ENCODE peak calls at places on chromosomes 2 and 18, in eight cellular contexts. One of them, this sample, is unnamed.

GRCh38 chr2:187138240-187138639 is 289.3 kb upstream of the ZSWIM2 start:
- DNase-seq in breast epithelium: no peak
- DNase-seq in endothelial cell of umbilical vein: peak; percentile 81
- DNase-seq in stomach: no peak
- DNase-seq in spleen: no peak
- DNase-seq in H1: no peak
- DNase-seq in K562: peak; percentile 7
- DNase-seq in prostate gland: no peak
- DNase-seq in this sample: no peak

GRCh38 chr2:8169443-8169842 is 512.4 kb upstream of the ID2 start:
- DNase-seq in breast epithelium: no peak
- DNase-seq in spleen: no peak
- DNase-seq in K562: no peak
- DNase-seq in H1: no peak
- DNase-seq in stomach: no peak
- DNase-seq in endothelial cell of umbilical vein: peak; percentile 58
- DNase-seq in prostate gland: no peak
- DNase-seq in this sample: no peak

GRCh38 chr2:220034356-220035121 is 407.1 kb downstream of the SLC4A3 start:
- DNase-seq in endothelial cell of umbilical vein: no peak
- DNase-seq in H1: no peak
- DNase-seq in prostate gland: no peak
- DNase-seq in spleen: no peak
- DNase-seq in K562: no peak
- DNase-seq in stomach: no peak
- DNase-seq in breast epithelium: no peak
- DNase-seq in this sample: no peak

GRCh38 chr2:240564571-240565266 is 3.6 kb upstream of the RNPEPL1 start:
- DNase-seq in spleen: peak; percentile 73
- DNase-seq in H1: peak; percentile 38
- DNase-seq in stomach: no peak
- DNase-seq in K562: no peak
- DNase-seq in prostate gland: no peak
- DNase-seq in endothelial cell of umbilical vein: no peak
- DNase-seq in breast epithelium: peak; percentile 19
- DNase-seq in this sample: no peak

GRCh38 chr2:227325824-227326195 is 759 bp downstream of the MFF start:
- DNase-seq in breast epithelium: no peak
- DNase-seq in spleen: peak; percentile 85
- DNase-seq in prostate gland: peak; percentile 37
- DNase-seq in K562: peak; percentile 21
- DNase-seq in endothelial cell of umbilical vein: peak; percentile 52
- DNase-seq in H1: no peak
- DNase-seq in stomach: peak; percentile 52
- DNase-seq in this sample: no peak

GRCh38 chr2:216034065-216034464 is 20.7 kb upstream of the MREG start:
- DNase-seq in H1: peak; percentile 97
- DNase-seq in spleen: peak; percentile 83
- DNase-seq in K562: peak; percentile 57
- DNase-seq in breast epithelium: peak; percentile 68
- DNase-seq in stomach: peak; percentile 77
- DNase-seq in prostate gland: peak; percentile 52
- DNase-seq in endothelial cell of umbilical vein: peak; percentile 77
- DNase-seq in this sample: no peak

GRCh38 chr2:241636983-241637232 is at the start of gene THAP4:
- DNase-seq in breast epithelium: no peak
- DNase-seq in stomach: peak; percentile 74
- DNase-seq in H1: no peak
- DNase-seq in spleen: peak; percentile 93
- DNase-seq in prostate gland: peak; percentile 54
- DNase-seq in K562: peak; percentile 85
- DNase-seq in endothelial cell of umbilical vein: no peak
- DNase-seq in this sample: no peak

GRCh38 chr2:133326651-133327397 is 241.4 kb downstream of the NCKAP5 start:
- DNase-seq in breast epithelium: no peak
- DNase-seq in spleen: no peak
- DNase-seq in prostate gland: no peak
- DNase-seq in stomach: no peak
- DNase-seq in H1: no peak
- DNase-seq in K562: no peak
- DNase-seq in endothelial cell of umbilical vein: no peak
- DNase-seq in this sample: no peak

GRCh38 chr18:62790836-62791772 is 75.8 kb downstream of the PHLPP1 start:
- DNase-seq in stomach: no peak
- DNase-seq in H1: no peak
- DNase-seq in spleen: no peak
- DNase-seq in K562: no peak
- DNase-seq in prostate gland: no peak
- DNase-seq in breast epithelium: no peak
- DNase-seq in endothelial cell of umbilical vein: no peak
- DNase-seq in this sample: no peak

GRCh38 chr2:38632980-38633379 is 30.3 kb upstream of the HNRNPLL start:
- DNase-seq in spleen: no peak
- DNase-seq in stomach: no peak
- DNase-seq in K562: no peak
- DNase-seq in H1: no peak
- DNase-seq in breast epithelium: no peak
- DNase-seq in prostate gland: no peak
- DNase-seq in endothelial cell of umbilical vein: no peak
- DNase-seq in this sample: no peak

GRCh38 chr2:112055110-112055832 is at the start of gene TMEM87B:
- DNase-seq in stomach: peak; percentile 98
- DNase-seq in prostate gland: peak; percentile 98
- DNase-seq in H1: peak; percentile 96
- DNase-seq in K562: peak; percentile 94
- DNase-seq in spleen: peak; percentile 100
- DNase-seq in breast epithelium: peak; percentile 99
- DNase-seq in endothelial cell of umbilical vein: peak; percentile 99
- DNase-seq in this sample: peak; percentile 99

GRCh38 chr2:156892449-156893335 is 364.8 kb upstream of the GALNT5 start:
- DNase-seq in K562: peak; percentile 35
- DNase-seq in H1: peak; percentile 49
- DNase-seq in stomach: no peak
- DNase-seq in spleen: no peak
- DNase-seq in prostate gland: peak; percentile 39
- DNase-seq in endothelial cell of umbilical vein: peak; percentile 46
- DNase-seq in breast epithelium: no peak
- DNase-seq in this sample: no peak

GRCh38 chr2:88116669-88117432 is 11.0 kb downstream of the FABP1 start:
- DNase-seq in endothelial cell of umbilical vein: no peak
- DNase-seq in spleen: no peak
- DNase-seq in prostate gland: no peak
- DNase-seq in K562: no peak
- DNase-seq in breast epithelium: no peak
- DNase-seq in H1: no peak
- DNase-seq in stomach: no peak
- DNase-seq in this sample: no peak

GRCh38 chr2:222944552-222944951 is 83.7 kb downstream of the ACSL3 start:
- DNase-seq in spleen: no peak
- DNase-seq in endothelial cell of umbilical vein: no peak
- DNase-seq in stomach: no peak
- DNase-seq in H1: no peak
- DNase-seq in K562: no peak
- DNase-seq in breast epithelium: no peak
- DNase-seq in prostate gland: no peak
- DNase-seq in this sample: no peak
- TF ChIP-seq POLR2A in spleen: no peak
- TF ChIP-seq POLR2A in endothelial cell of umbilical vein: no peak
- TF ChIP-seq POLR2A in stomach: no peak
- TF ChIP-seq POLR2A in H1: no peak
- TF ChIP-seq POLR2A in K562: no peak
- TF ChIP-seq POLR2A in breast epithelium: no peak
- TF ChIP-seq POLR2A in prostate gland: no peak
- TF ChIP-seq POLR2A in this sample: no peak

DNA sequence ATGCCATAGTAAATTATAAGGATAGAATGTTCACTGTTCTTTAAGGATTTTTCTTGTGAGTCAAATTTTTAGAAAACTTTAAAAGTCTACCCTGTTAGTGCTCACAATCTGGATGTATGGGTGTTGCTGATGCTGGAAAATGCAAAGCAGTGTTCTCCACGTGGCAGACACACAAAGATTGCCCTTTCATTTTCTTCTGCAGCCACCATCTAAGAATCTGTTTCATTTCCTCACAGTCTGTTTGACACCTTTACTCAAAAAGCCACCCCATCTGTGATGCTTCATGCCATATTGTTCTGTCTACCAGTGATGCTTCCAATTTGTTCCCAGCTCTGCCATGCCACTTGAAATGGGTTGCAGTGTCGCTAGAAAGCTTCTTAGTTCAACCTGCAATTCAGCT is 464.2 kb upstream of the UBE2E3 start:
- DNase-seq in K562: no peak
- DNase-seq in endothelial cell of umbilical vein: no peak
- DNase-seq in stomach: no peak
- DNase-seq in prostate gland: no peak
- DNase-seq in breast epithelium: no peak
- DNase-seq in spleen: no peak
- DNase-seq in H1: no peak
- DNase-seq in this sample: no peak
- TF ChIP-seq CTCF in K562: no peak
- TF ChIP-seq CTCF in endothelial cell of umbilical vein: no peak
- TF ChIP-seq CTCF in stomach: no peak
- TF ChIP-seq CTCF in prostate gland: no peak
- TF ChIP-seq CTCF in breast epithelium: no peak
- TF ChIP-seq CTCF in spleen: no peak
- TF ChIP-seq CTCF in H1: no peak
- TF ChIP-seq CTCF in this sample: no peak

GRCh38 chr18:57432765-57433400 is 2.3 kb upstream of the ONECUT2 start:
- DNase-seq in prostate gland: no peak
- DNase-seq in K562: no peak
- DNase-seq in endothelial cell of umbilical vein: no peak
- DNase-seq in stomach: no peak
- DNase-seq in spleen: no peak
- DNase-seq in H1: no peak
- DNase-seq in breast epithelium: no peak
- DNase-seq in this sample: no peak
- TF ChIP-seq POLR2AphosphoS5 in prostate gland: no peak
- TF ChIP-seq POLR2AphosphoS5 in K562: no peak
- TF ChIP-seq POLR2AphosphoS5 in endothelial cell of umbilical vein: no peak
- TF ChIP-seq POLR2AphosphoS5 in stomach: no peak
- TF ChIP-seq POLR2AphosphoS5 in spleen: no peak
- TF ChIP-seq POLR2AphosphoS5 in H1: no peak
- TF ChIP-seq POLR2AphosphoS5 in breast epithelium: no peak
- TF ChIP-seq POLR2AphosphoS5 in this sample: no peak

GRCh38 chr18:79460445-79461300 is 64.9 kb downstream of the NFATC1 start:
- DNase-seq in spleen: no peak
- DNase-seq in K562: no peak
- DNase-seq in prostate gland: no peak
- DNase-seq in H1: no peak
- DNase-seq in stomach: no peak
- DNase-seq in endothelial cell of umbilical vein: no peak
- DNase-seq in breast epithelium: no peak
- DNase-seq in this sample: no peak
- TF ChIP-seq POLR2A in spleen: no peak
- TF ChIP-seq POLR2A in K562: no peak
- TF ChIP-seq POLR2A in prostate gland: no peak
- TF ChIP-seq POLR2A in H1: no peak
- TF ChIP-seq POLR2A in stomach: no peak
- TF ChIP-seq POLR2A in endothelial cell of umbilical vein: no peak
- TF ChIP-seq POLR2A in breast epithelium: no peak
- TF ChIP-seq POLR2A in this sample: no peak

GRCh38 chr2:104745856-104746255 is 108.1 kb upstream of the POU3F3 start:
- DNase-seq in breast epithelium: no peak
- DNase-seq in H1: no peak
- DNase-seq in stomach: no peak
- DNase-seq in K562: no peak
- DNase-seq in prostate gland: no peak
- DNase-seq in endothelial cell of umbilical vein: no peak
- DNase-seq in spleen: no peak
- DNase-seq in this sample: no peak

GRCh38 chr2:104746790-104747320 is 107.1 kb upstream of the POU3F3 start:
- DNase-seq in spleen: no peak
- DNase-seq in breast epithelium: no peak
- DNase-seq in endothelial cell of umbilical vein: no peak
- DNase-seq in prostate gland: no peak
- DNase-seq in H1: no peak
- DNase-seq in stomach: no peak
- DNase-seq in K562: no peak
- DNase-seq in this sample: no peak

GRCh38 chr2:104750061-104750460 is 103.9 kb upstream of the POU3F3 start:
- DNase-seq in endothelial cell of umbilical vein: no peak
- DNase-seq in K562: no peak
- DNase-seq in spleen: no peak
- DNase-seq in stomach: no peak
- DNase-seq in prostate gland: no peak
- DNase-seq in breast epithelium: no peak
- DNase-seq in H1: no peak
- DNase-seq in this sample: no peak

GRCh38 chr2:104744537-104744936 is 109.4 kb upstream of the POU3F3 start:
- DNase-seq in stomach: no peak
- DNase-seq in K562: no peak
- DNase-seq in H1: no peak
- DNase-seq in breast epithelium: no peak
- DNase-seq in spleen: no peak
- DNase-seq in endothelial cell of umbilical vein: no peak
- DNase-seq in prostate gland: no peak
- DNase-seq in this sample: no peak

GRCh38 chr2:104746299-104746698 is 107.6 kb upstream of the POU3F3 start:
- DNase-seq in spleen: no peak
- DNase-seq in H1: no peak
- DNase-seq in breast epithelium: no peak
- DNase-seq in stomach: no peak
- DNase-seq in K562: no peak
- DNase-seq in prostate gland: no peak
- DNase-seq in endothelial cell of umbilical vein: no peak
- DNase-seq in this sample: no peak
- TF ChIP-seq CTCF in spleen: no peak
- TF ChIP-seq CTCF in H1: no peak
- TF ChIP-seq CTCF in breast epithelium: no peak
- TF ChIP-seq CTCF in stomach: no peak
- TF ChIP-seq CTCF in K562: no peak
- TF ChIP-seq CTCF in prostate gland: no peak
- TF ChIP-seq CTCF in endothelial cell of umbilical vein: no peak
- TF ChIP-seq CTCF in this sample: no peak

DNA sequence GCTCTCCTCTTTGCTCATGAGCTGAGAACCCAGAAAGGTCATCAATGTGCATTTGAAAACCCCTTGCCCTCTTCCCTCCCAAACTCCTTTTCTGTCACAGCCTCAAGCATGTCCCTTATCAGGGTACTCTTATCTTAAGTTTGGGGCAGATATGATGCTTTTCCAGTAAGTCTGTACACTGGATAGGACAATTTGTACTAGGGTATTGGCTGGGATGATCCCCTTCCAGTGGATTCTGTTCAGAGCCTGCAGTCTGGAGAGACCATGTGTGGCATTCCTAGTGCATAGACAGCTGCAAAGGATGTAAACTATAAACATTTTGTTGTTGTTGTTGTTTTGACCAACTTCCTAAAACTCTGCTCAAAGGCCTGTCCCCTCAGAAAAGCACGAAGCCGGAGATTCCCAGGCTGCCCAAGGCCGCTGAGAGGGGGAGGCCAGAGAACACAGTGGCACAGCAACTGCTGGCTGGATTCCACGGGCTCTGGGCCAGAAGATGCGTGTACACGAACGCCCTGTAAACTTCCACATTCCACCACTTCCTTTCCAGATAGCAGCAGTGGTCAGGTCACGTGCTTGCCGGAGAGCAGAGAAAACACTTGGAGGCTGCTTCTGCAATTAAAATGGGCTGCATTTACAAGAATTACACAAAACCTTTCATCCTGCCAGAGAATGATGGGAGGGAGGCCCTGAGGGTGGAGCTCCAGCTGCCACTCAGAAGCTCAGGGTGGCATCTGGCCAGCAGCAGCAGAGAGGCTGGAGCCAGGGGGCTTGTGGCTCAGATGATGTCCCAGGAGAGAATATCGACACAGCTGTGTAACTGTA is 42.1 kb downstream of the BMP10 start:
- DNase-seq in breast epithelium: peak; percentile 83
- DNase-seq in endothelial cell of umbilical vein: peak; percentile 99
- DNase-seq in H1: no peak
- DNase-seq in prostate gland: peak; percentile 95
- DNase-seq in stomach: peak; percentile 94
- DNase-seq in K562: peak; percentile 84
- DNase-seq in spleen: peak; percentile 96
- DNase-seq in this sample: no peak
- TF ChIP-seq POLR2AphosphoS5 in breast epithelium: peak; percentile 93
- TF ChIP-seq POLR2AphosphoS5 in endothelial cell of umbilical vein: peak; percentile 99
- TF ChIP-seq POLR2AphosphoS5 in H1: no peak
- TF ChIP-seq POLR2AphosphoS5 in prostate gland: peak; percentile 98
- TF ChIP-seq POLR2AphosphoS5 in stomach: peak; percentile 90
- TF ChIP-seq POLR2AphosphoS5 in K562: no peak
- TF ChIP-seq POLR2AphosphoS5 in spleen: peak; percentile 82
- TF ChIP-seq POLR2AphosphoS5 in this sample: peak; percentile 96